ENCODE peak calls at places on chromosome 13, in eight cellular contexts. E is WERI-Rb-1; I is cardiac muscle cell; L is CD4-positive, CD25-positive, alpha-beta regulatory T cell; U is Peyer's patch; C is effector memory CD4-positive, alpha-beta T cell; T is neuronal stem cell; B is right lobe of liver. Y is an unnamed sample.

GRCh38 chr13:113417836-113418721 is 35.2 kb downstream of the ADPRHL1 start:
- DNase-seq in E (peak; percentile 16), I (no peak), L (no peak), U (no peak), C (no peak), T (no peak), B (no peak), Y (no peak)

GRCh38 chr13:20350819-20351218 is 118.7 kb upstream of the GJB6 start:
- DNase-seq in E (no peak), I (no peak), L (no peak), U (no peak), C (no peak), T (no peak), B (no peak), Y (no peak)

GRCh38 chr13:65036999-65037398 is 2193.1 kb downstream of the PCDH9 start:
- DNase-seq in E (no peak), I (no peak), L (no peak), U (no peak), C (no peak), T (no peak), B (no peak), Y (no peak)

GRCh38 chr13:108496364-108497215 is 132.8 kb upstream of the MYO16 start:
- DNase-seq in E (no peak), I (peak; percentile 3), L (no peak), U (no peak), C (no peak), T (peak; percentile 26), B (no peak), Y (no peak)

GRCh38 chr13:52738719-52739467 is 727 bp downstream of the CNMD start:
- DNase-seq in E (no peak), I (peak; percentile 3), L (no peak), U (peak; percentile 46), C (no peak), T (peak; percentile 61), B (no peak), Y (no peak)

GRCh38 chr13:113364933-113365371 is 1.0 kb upstream of the GRTP1 start:
- DNase-seq in E (peak; percentile 31), I (peak; percentile 2), L (no peak), U (no peak), C (no peak), T (no peak), B (no peak), Y (no peak)

GRCh38 chr13:111324736-111325135 is 4.3 kb downstream of the TEX29 start:
- DNase-seq in E (no peak), I (no peak), L (no peak), U (no peak), C (no peak), T (no peak), B (no peak), Y (no peak)

GRCh38 chr13:97122381-97122996 is 99.6 kb upstream of the MBNL2 start:
- DNase-seq in E (no peak), I (peak; percentile 78), L (no peak), U (no peak), C (no peak), T (no peak), B (no peak), Y (no peak)

GRCh38 chr13:34752561-34752960 is 189.5 kb upstream of the NBEA start:
- DNase-seq in E (no peak), I (no peak), L (no peak), U (no peak), C (no peak), T (no peak), B (no peak), Y (no peak)

GRCh38 chr13:103140001-103140671 is 73.9 kb upstream of the SLC10A2 start:
- DNase-seq in E (peak; percentile 45), I (peak; percentile 8), L (no peak), U (no peak), C (no peak), T (no peak), B (no peak), Y (peak; percentile 63)

GRCh38 chr13:99301056-99301838 is 6.0 kb downstream of the GPR183 start:
- DNase-seq in E (no peak), I (no peak), L (no peak), U (no peak), C (no peak), T (no peak), B (no peak), Y (no peak)

GRCh38 chr13:27926644-27927434 is 7.0 kb downstream of the PDX1 start:
- DNase-seq in E (no peak), I (no peak), L (no peak), U (no peak), C (no peak), T (peak; percentile 23), B (no peak), Y (peak; percentile 50)

GRCh38 chr13:62643007-62643483 is 1227.4 kb upstream of the PCDH20 start:
- DNase-seq in E (no peak), I (no peak), L (no peak), U (no peak), C (no peak), T (no peak), B (no peak), Y (peak; percentile 35)

GRCh38 chr13:87255394-87255793 is 415.8 kb upstream of the SLITRK5 start:
- DNase-seq in E (no peak), I (no peak), L (no peak), U (no peak), C (no peak), T (no peak), B (no peak), Y (no peak)

GRCh38 chr13:64912141-64912540 is 2318.0 kb downstream of the PCDH9 start:
- DNase-seq in E (no peak), I (peak; percentile 72), L (no peak), U (no peak), C (no peak), T (no peak), B (no peak), Y (no peak)

GRCh38 chr13:103243495-103243894 is 177.3 kb upstream of the SLC10A2 start:
- DNase-seq in E (no peak), I (no peak), L (no peak), U (no peak), C (no peak), T (no peak), B (no peak), Y (no peak)

GRCh38 chr13:111880185-111880584 is 186.8 kb upstream of the SOX1 start:
- DNase-seq in E (no peak), I (no peak), L (no peak), U (no peak), C (no peak), T (no peak), B (no peak), Y (no peak)

GRCh38 chr13:96994030-96994848 is at the start of gene OXGR1:
- DNase-seq in E (no peak), I (no peak), L (no peak), U (peak; percentile 53), C (no peak), T (peak; percentile 6), B (peak; percentile 20), Y (no peak)

GRCh38 chr13:39405107-39405506 is 197.9 kb downstream of the LHFPL6 start:
- DNase-seq in E (no peak), I (no peak), L (no peak), U (no peak), C (no peak), T (no peak), B (no peak), Y (no peak)

GRCh38 chr13:30373727-30374126 is 48.6 kb upstream of the UBE2L5 start:
- DNase-seq in E (no peak), I (no peak), L (peak; percentile 38), U (no peak), C (peak; percentile 42), T (no peak), B (no peak), Y (no peak)
- H3K4me3 ChIP-seq in E (no peak overlapping the region), I (no peak overlapping the region), L (peak overlapping the region; percentile 94), U (peak overlapping the region; percentile 2), C (no peak overlapping the region), T (no peak overlapping the region), B (no peak overlapping the region), Y (no peak overlapping the region)

GRCh38 chr13:73258396-73258795 is 199.6 kb downstream of the KLF5 start:
- DNase-seq in E (no peak), I (peak; percentile 55), L (no peak), U (no peak), C (no peak), T (no peak), B (no peak), Y (no peak)

GRCh38 chr13:73262862-73263627 is 204.2 kb downstream of the KLF5 start:
- DNase-seq in E (no peak), I (no peak), L (no peak), U (no peak), C (no peak), T (no peak), B (no peak), Y (peak; percentile 56)

GRCh38 chr13:73261739-73262216 is 203.0 kb downstream of the KLF5 start:
- DNase-seq in E (no peak), I (peak; percentile 40), L (no peak), U (no peak), C (no peak), T (no peak), B (no peak), Y (no peak)

GRCh38 chr13:73254827-73255226 is 196.0 kb downstream of the KLF5 start:
- DNase-seq in E (no peak), I (no peak), L (no peak), U (no peak), C (no peak), T (no peak), B (no peak), Y (no peak)

GRCh38 chr13:73259061-73259908 is 200.5 kb downstream of the KLF5 start:
- DNase-seq in E (no peak), I (peak; percentile 38), L (no peak), U (no peak), C (no peak), T (no peak), B (no peak), Y (peak; percentile 49)
- H3K4me3 ChIP-seq in E (no peak overlapping the region), I (no peak overlapping the region), L (no peak overlapping the region), U (no peak overlapping the region), C (no peak overlapping the region), T (no peak overlapping the region), B (no peak overlapping the region), Y (no peak overlapping the region)

DNA sequence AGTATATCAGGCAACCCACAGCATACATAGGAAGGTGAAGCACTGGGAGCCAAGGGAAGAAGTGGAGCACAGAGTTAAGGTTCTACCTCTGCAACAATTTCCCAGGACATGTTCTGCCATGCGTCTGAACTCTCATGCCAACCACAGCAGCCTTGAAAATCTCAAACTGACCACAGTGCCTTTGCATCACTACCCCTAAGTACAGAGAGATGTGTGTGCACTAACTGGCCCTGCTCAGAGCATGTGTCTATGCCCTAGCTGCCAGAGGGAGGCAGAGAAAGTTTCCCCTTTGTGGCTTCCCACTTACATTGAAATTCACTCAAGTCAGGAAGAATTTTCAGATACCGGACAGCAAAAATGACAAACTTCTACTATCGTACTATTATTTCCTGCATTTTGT is 26.8 kb upstream of the WDFY2 start:
- DNase-seq in E (no peak), I (no peak), L (no peak), U (no peak), C (no peak), T (no peak), B (no peak), Y (no peak)
- H3K4me3 ChIP-seq in E (no peak overlapping the region), I (no peak overlapping the region), L (no peak overlapping the region), U (no peak overlapping the region), C (no peak overlapping the region), T (no peak overlapping the region), B (no peak overlapping the region), Y (no peak overlapping the region)

DNA sequence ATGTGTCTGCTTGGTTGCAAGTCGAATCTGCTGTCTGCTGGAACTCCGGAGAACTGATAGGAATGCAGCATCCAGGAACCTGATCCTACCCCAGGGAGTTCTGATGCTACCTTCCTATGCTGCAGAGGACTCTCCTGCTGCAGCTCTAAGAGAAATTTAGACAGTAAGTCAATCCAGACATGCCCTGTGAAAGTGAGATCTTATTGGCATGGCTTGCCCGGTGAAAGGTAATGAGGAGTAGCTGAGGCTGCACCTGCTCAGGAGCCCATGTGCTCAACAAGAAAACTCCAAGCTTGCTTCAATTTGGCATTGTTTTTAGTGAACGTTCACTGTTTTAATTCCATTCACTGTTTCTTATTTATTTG is 217.3 kb upstream of the SERP2 start:
- DNase-seq in E (no peak), I (no peak), L (no peak), U (no peak), C (no peak), T (no peak), B (no peak), Y (no peak)
- H3K4me3 ChIP-seq in E (no peak overlapping the region), I (no peak overlapping the region), L (no peak overlapping the region), U (no peak overlapping the region), C (no peak overlapping the region), T (no peak overlapping the region), B (no peak overlapping the region), Y (no peak overlapping the region)